ENCODE peak calls at places on chromosomes 12 and 14, in seven cellular contexts. H, N, A, P, X, K and M are unnamed samples.

GRCh38 chr12:13436182-13436581 is 239.7 kb downstream of the EMP1 start:
- DNase-seq in H (no peak), N (no peak), A (no peak), P (no peak), X (no peak), K (no peak), M (peak; percentile 48)

GRCh38 chr12:26523708-26524150 is 309.3 kb downstream of the ITPR2 start:
- DNase-seq in H (no peak), N (no peak), A (no peak), P (no peak), X (peak; percentile 67), K (no peak), M (no peak)

GRCh38 chr12:86158956-86159355 is 97.2 kb downstream of the MGAT4C start:
- DNase-seq in H (no peak), N (no peak), A (no peak), P (no peak), X (no peak), K (no peak), M (no peak)

GRCh38 chr12:49974231-49974675 is 1.5 kb downstream of the AQP6 start:
- DNase-seq in H (no peak), N (peak; percentile 60), A (peak; percentile 58), P (peak; percentile 54), X (peak; percentile 88), K (no peak), M (no peak)

GRCh38 chr12:82593901-82594396 is 92.8 kb upstream of the TMTC2 start:
- DNase-seq in H (no peak), N (no peak), A (no peak), P (no peak), X (no peak), K (peak; percentile 49), M (no peak)

GRCh38 chr14:67602995-67603545 is 3.0 kb upstream of the PIGH start:
- DNase-seq in H (no peak), N (no peak), A (no peak), P (no peak), X (no peak), K (peak; percentile 71), M (no peak)

GRCh38 chr14:22002860-22003284 is 329.3 kb upstream of the OR4E1 start:
- DNase-seq in H (peak; percentile 16), N (peak; percentile 12), A (no peak), P (peak; percentile 76), X (no peak), K (no peak), M (no peak)

GRCh38 chr14:28651148-28651547 is 115.4 kb upstream of the FOXG1 start:
- DNase-seq in H (no peak), N (no peak), A (no peak), P (no peak), X (no peak), K (no peak), M (no peak)

GRCh38 chr12:49043856-49044258 is 16.7 kb downstream of the KMT2D start:
- DNase-seq in H (no peak), N (peak; percentile 81), A (peak; percentile 34), P (peak; percentile 96), X (peak; percentile 80), K (no peak), M (peak; percentile 54)

GRCh38 chr12:6367065-6367968 is 8.0 kb downstream of the SCNN1A start:
- DNase-seq in H (no peak), N (peak; percentile 56), A (peak; percentile 56), P (no peak), X (peak; percentile 55), K (peak; percentile 39), M (no peak)

GRCh38 chr12:130919115-130919514 is 34.6 kb upstream of the ADGRD1 start:
- DNase-seq in H (no peak), N (no peak), A (no peak), P (no peak), X (no peak), K (no peak), M (no peak)

GRCh38 chr12:24608637-24609285 is 340.1 kb downstream of the BCAT1 start:
- DNase-seq in H (no peak), N (no peak), A (no peak), P (no peak), X (no peak), K (no peak), M (no peak)

GRCh38 chr12:116121453-116121871 is 156.0 kb downstream of the MED13L start:
- DNase-seq in H (no peak), N (no peak), A (no peak), P (no peak), X (no peak), K (no peak), M (no peak)

GRCh38 chr12:116125981-116126566 is 151.4 kb downstream of the MED13L start:
- DNase-seq in H (no peak), N (peak; percentile 35), A (no peak), P (no peak), X (no peak), K (no peak), M (no peak)

GRCh38 chr12:116125084-116125483 is 152.4 kb downstream of the MED13L start:
- DNase-seq in H (no peak), N (no peak), A (no peak), P (no peak), X (no peak), K (no peak), M (no peak)

GRCh38 chr12:116123511-116124258 is 153.8 kb downstream of the MED13L start:
- DNase-seq in H (no peak), N (peak; percentile 58), A (no peak), P (no peak), X (peak; percentile 23), K (no peak), M (no peak)

GRCh38 chr12:116122639-116123038 is 154.9 kb downstream of the MED13L start:
- DNase-seq in H (no peak), N (no peak), A (no peak), P (no peak), X (no peak), K (no peak), M (no peak)
- H3K4me1 ChIP-seq in H (peaks cover 35% of the 10 kb centered on the region), N (peaks cover 33% of the 10 kb centered on the region), A (peaks cover 41% of the 10 kb centered on the region), P (peaks cover 4% of the 10 kb centered on the region), X (peaks cover 21% of the 10 kb centered on the region), K (no peaks in the 10 kb centered on the region), M (no peaks in the 10 kb centered on the region)

GRCh38 chr12:55708695-55709233 is 1.1 kb upstream of the ITGA7 start:
- DNase-seq in H (no peak), N (no peak), A (no peak), P (no peak), X (no peak), K (no peak), M (no peak)
- H3K9ac ChIP-seq in H (no peak overlapping the region), N (no peak overlapping the region), A (no peak overlapping the region), P (peak overlapping the region; percentile 50), X (no peak overlapping the region), K (no peak overlapping the region), M (peak overlapping the region; percentile 77)

DNA sequence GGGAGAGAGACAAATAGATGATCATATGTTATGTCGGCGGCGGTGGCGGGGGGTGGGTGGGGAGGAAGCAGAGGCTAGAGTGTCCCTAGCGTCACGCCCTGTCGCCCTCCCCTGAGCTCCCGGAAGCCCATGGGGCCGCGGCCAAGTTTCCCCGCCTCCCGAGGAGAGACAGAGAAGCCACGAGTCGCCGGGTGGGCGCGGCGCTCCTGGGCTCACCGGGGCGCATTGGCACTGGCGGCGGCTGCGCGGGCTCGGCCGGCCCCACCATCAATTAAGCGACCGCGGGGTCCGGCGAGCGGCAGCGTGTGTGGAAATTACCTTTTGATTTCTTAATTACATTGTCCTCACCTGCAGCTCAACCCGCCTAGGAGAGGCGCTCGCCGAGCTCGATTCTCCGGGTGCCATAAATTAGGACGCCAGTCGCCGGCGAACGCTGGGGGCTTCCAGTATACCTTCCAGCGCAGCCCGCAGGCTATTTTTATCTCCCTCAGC is 119.9 kb upstream of the LHX5 start:
- DNase-seq in H (no peak), N (peak; percentile 95), A (no peak), P (peak; percentile 62), X (peak; percentile 72), K (no peak), M (no peak)
- TF ChIP-seq YY1 in H (no peak), N (peak; percentile 65), A (no peak), P (no peak), X (no peak), K (no peak), M (no peak)

GRCh38 chr12:95117178-95117599 is 43.8 kb upstream of the NR2C1 start:
- DNase-seq in H (peak; percentile 64), N (peak; percentile 62), A (peak; percentile 70), P (peak; percentile 51), X (peak; percentile 51), K (peak; percentile 38), M (no peak)
- H3K4me1 ChIP-seq in H (peaks cover 49% of the 10 kb centered on the region), N (no peaks in the 10 kb centered on the region), A (peaks cover 15% of the 10 kb centered on the region), P (no peaks in the 10 kb centered on the region), X (no peaks in the 10 kb centered on the region), K (peaks cover 4% of the 10 kb centered on the region), M (no peaks in the 10 kb centered on the region)

DNA sequence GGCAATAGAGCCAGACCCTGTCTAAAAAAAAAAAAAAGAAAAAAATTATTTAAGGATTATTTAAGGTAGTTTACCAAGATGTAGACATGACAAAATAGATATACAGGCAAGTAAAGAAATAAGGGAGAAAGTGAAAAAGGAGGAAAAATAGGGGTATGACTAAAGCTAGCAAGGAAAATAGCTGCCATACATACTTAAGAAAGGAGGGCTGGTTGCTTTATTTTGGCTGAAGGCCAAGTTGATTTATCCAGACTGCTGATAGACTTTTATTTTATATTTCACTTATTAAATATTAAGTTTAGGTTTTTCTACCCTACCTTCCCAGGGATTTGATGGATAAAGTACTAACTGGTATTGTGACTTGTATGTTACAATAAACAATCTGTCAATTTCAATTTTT is 8.3 kb upstream of the AEBP2 start:
- DNase-seq in H (no peak), N (no peak), A (no peak), P (no peak), X (no peak), K (no peak), M (no peak)
- H3K9ac ChIP-seq in H (no peak overlapping the region), N (no peak overlapping the region), A (no peak overlapping the region), P (no peak overlapping the region), X (peak overlapping the region; percentile 71), K (no peak overlapping the region), M (no peak overlapping the region)

DNA sequence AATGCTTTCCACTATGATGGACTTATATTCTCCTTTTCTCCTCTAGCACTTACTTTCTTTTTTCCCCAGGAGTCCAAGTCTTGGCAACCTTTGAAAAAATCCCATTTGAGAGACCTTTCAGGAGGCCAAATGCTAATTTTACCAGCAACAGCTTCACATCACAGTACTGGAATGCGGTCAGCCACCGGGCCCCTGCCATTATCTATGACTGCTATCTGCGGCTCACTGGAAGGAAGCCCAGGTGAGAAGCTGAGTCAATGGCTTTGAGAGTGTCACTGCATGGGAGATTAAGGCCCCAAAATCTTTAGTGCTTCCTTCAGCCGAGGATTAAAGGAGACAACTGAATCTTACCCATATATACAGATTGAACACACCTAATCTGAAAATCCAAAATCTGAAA is 64.2 kb downstream of the ERGIC2 start:
- DNase-seq in H (no peak), N (no peak), A (no peak), P (no peak), X (no peak), K (no peak), M (peak; percentile 83)
- TF ChIP-seq YY1 in H (no peak), N (no peak), A (no peak), P (peak; percentile 35), X (no peak), K (no peak), M (peak; percentile 23)